ENCODE peak calls at places on chromosome 5, in five cellular contexts. J, X, H, I and B are unnamed samples.

GRCh38 chr5:68196876-68197275 is 18.7 kb upstream of the PIK3R1 start:
- DNase-seq in J (peak), H (peak), X (no peak), I (no peak), B (no peak)

GRCh38 chr5:173663810-173664526 is 47.5 kb upstream of the BOD1 start:
- DNase-seq in H (peak), X (no peak), J (no peak), I (no peak), B (no peak)

GRCh38 chr5:4880304-4880741 is 259.8 kb upstream of the ADAMTS16 start:
- DNase-seq in H (no peak), J (no peak), X (no peak), I (no peak), B (no peak)

GRCh38 chr5:90983748-90984147 is 399.4 kb downstream of the ARRDC3 start:
- DNase-seq in I (no peak), H (no peak), J (no peak), X (no peak), B (no peak)

GRCh38 chr5:81853005-81853357 is 102.1 kb upstream of the SSBP2 start:
- DNase-seq in X (no peak), J (no peak), I (no peak), H (no peak), B (no peak)

GRCh38 chr5:131373265-131373664 is 109.4 kb downstream of the CDC42SE2 start:
- DNase-seq in J (no peak), X (no peak), I (no peak), H (no peak), B (no peak)

GRCh38 chr5:17129093-17129492 is 88.3 kb upstream of the BASP1 start:
- DNase-seq in H (no peak), X (no peak), J (no peak), I (no peak), B (no peak)

GRCh38 chr5:178770621-178771020 is 40.2 kb upstream of the ZNF354A start:
- DNase-seq in I (no peak), X (no peak), J (no peak), H (no peak), B (no peak)

GRCh38 chr5:147223951-147224791 is 10.7 kb upstream of the STK32A start:
- DNase-seq in H (no peak), X (no peak), J (no peak), I (peak), B (no peak)

GRCh38 chr5:151820903-151821302 is 49.1 kb downstream of the G3BP1 start:
- DNase-seq in X (no peak), H (no peak), J (no peak), I (no peak), B (no peak)

GRCh38 chr5:157471709-157472108 is 11.7 kb downstream of the NIPAL4 start:
- DNase-seq in X (no peak), I (peak), H (no peak), J (no peak), B (no peak)

GRCh38 chr5:90548069-90548593 is 10.5 kb upstream of the ADGRV1 start:
- DNase-seq in H (no peak), I (no peak), X (no peak), J (no peak), B (no peak)

GRCh38 chr5:111099058-111099778 is 7.1 kb downstream of the WDR36 start:
- DNase-seq in J (no peak), X (no peak), I (peak), H (no peak), B (no peak)

GRCh38 chr5:17819786-17820185 is 185.5 kb downstream of the TAF11L14 start:
- DNase-seq in I (no peak), H (no peak), X (no peak), J (no peak), B (no peak)

GRCh38 chr5:175765858-175766257 is 105.5 kb upstream of the CPLX2 start:
- DNase-seq in J (no peak), X (no peak), I (no peak), H (no peak), B (no peak)

GRCh38 chr5:144026286-144026685 is 144.2 kb downstream of the YIPF5 start:
- DNase-seq in I (no peak), X (no peak), J (no peak), H (no peak), B (no peak)

GRCh38 chr5:172816887-172817418 is 17.1 kb upstream of the ERGIC1 start:
- DNase-seq in H (no peak), J (no peak), X (no peak), I (peak), B (no peak)

GRCh38 chr5:150422075-150422474 is 9.4 kb upstream of the CD74 start:
- DNase-seq in X (no peak), H (no peak), J (no peak), I (no peak), B (no peak)

DNA sequence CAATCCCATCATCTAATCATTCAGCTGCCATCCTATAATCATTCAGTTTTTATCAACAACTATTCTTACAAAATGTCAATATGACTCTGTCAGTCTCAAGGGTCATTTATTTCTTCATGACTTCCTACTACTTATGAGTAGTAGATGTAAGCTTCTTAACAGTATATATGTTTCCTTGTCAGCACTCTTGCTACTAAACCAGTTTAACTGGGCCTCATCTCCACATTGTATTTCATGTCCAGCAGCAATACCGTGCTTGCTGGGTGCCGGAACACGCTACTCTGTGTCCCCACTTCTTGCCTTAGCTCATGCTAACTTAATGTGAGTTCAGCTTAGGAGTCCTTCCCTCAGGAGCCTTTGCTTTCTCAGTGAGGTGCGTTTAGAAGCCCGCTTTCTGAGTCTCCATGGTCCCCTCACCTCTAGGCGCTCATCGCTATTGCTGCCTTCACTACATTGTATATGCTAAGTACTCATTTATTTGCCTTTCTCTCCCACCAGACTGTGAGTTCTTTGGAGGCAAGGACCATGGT is 32.9 kb downstream of the ELL2 start:
- DNase-seq in H (no peak), X (no peak), J (no peak), I (no peak), B (no peak)
- TF ChIP-seq CTCF in H (no peak), X (no peak), J (no peak), I (no peak), B (no peak)

GRCh38 chr5:140828402-140828737 is 610 bp downstream of the PCDHA6 start:
- DNase-seq in X (no peak), H (no peak), I (no peak), J (no peak), B (no peak)

GRCh38 chr5:140835622-140836510 is 1.8 kb downstream of the PCDHA7 start:
- DNase-seq in I (no peak), H (no peak), X (no peak), J (no peak), B (no peak)

GRCh38 chr5:140833993-140834392 is at the start of gene PCDHA7:
- DNase-seq in J (no peak), H (no peak), I (peak), X (no peak), B (no peak)
- TF ChIP-seq CTCF in J (no peak), H (no peak), I (peak), X (no peak), B (no peak)

DNA sequence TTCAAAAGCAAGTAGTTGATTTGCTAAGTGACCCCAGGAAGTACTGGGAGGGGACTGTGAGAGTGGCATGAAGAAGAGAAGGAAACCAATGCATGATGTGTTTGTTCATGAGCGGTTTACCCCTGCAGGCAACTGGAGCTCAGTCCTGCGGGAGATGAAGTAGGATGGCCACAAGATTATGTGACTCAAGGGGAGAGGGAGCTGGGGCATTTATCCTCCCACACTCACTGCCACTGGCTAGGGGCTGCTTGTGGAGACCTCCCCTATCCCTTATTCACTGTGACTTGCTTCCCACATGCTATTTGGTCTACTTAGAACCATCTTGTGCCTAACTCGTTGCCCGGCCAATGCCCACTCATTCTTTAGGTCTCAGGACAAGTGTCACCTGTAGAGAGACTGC is 60.6 kb upstream of the TRIO start:
- DNase-seq in H (no peak), J (no peak), X (no peak), I (no peak), B (no peak)
- TF ChIP-seq CTCF in H (no peak), J (no peak), X (no peak), I (no peak), B (no peak)

GRCh38 chr5:61162832-61163567 is 732 bp upstream of the SMIM15 start:
- DNase-seq in X (no peak), I (peak), J (no peak), H (no peak), B (no peak)

GRCh38 chr5:61171479-61171878 is 9.2 kb upstream of the SMIM15 start:
- DNase-seq in H (no peak), X (no peak), I (no peak), J (no peak), B (no peak)

GRCh38 chr5:61163905-61164304 is 1.6 kb upstream of the SMIM15 start:
- DNase-seq in X (no peak), H (no peak), J (no peak), I (no peak), B (no peak)

GRCh38 chr5:61168951-61169350 is 6.7 kb upstream of the SMIM15 start:
- DNase-seq in I (no peak), J (no peak), X (no peak), H (no peak), B (no peak)

DNA sequence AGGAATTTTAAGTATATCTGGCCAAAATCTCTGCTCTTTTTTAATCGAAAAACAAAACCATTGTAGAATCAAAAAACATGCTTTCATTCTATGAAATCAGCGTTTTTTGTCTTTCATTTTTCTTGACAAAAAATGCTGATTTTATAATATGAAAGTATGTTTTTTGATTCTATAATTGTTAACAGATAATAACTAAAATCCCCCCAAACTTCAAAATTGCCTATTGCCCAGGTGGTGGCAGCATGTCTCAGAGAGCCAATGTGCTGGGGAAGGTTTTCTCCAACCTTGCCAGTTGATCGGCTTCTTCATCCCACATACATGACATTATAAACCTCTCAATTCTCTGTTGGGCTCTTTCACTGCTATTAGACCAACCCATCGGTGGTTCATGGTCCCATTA is 5.1 kb upstream of the SMIM15 start:
- DNase-seq in X (no peak), I (peak), J (no peak), H (no peak), B (no peak)
- TF ChIP-seq CTCF in X (peak), I (peak), J (peak), H (no peak), B (no peak)

GRCh38 chr5:139046551-139046950 is 151.6 kb downstream of the SIL1 start:
- DNase-seq in H (no peak), X (no peak), I (peak), J (no peak), B (no peak)
- TF ChIP-seq CTCF in H (no peak), X (no peak), I (no peak), J (no peak), B (no peak)

DNA sequence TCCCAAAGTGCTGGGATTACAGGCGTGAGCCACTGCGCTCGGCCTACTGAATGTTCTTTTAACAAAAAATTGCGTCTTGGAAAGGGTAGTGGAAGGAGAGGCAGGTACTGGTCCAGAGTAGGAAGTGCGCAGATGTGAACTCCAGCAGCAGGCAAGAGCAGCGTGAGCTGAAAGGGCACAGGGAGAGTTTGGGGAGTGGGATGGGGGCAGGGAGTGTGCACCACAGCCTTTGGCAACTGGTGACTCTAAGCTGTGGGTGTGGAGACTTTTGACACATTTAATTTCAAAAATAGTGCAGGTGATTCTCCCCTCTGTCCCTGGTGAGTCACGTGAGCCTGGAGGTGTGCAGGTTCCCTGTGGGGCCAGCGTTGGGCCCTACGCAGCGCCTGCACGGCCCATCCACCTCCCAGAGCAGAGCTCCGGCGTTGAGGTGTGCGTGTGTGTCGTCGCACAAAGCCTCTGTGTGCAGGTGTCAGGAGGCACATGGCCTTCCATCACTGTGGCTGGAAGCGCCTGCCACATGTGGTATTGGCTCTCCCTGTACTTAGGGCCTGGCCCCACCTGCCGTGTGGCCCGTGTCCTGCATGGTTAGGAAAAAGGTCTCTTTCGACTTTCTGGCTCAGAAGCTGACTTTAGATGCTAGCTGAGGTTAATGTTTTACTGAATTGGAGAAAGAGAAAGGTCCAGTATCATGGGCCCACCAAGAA is 11.5 kb downstream of the SQSTM1 start:
- DNase-seq in X (no peak), I (no peak), J (no peak), H (no peak), B (no peak)
- TF ChIP-seq CTCF in X (no peak), I (no peak), J (no peak), H (no peak), B (no peak)